ENCODE peak calls at places on chromosomes 1 and 21, in five cellular contexts. R is heart right ventricle; W is CD4-positive, alpha-beta T cell; O is stomach; J is fibroblast of lung. D is an unnamed sample.

GRCh38 chr1:65812065-65812464 is 19.4 kb downstream of the PDE4B start:
- DNase-seq in J (peak; percentile 97), O (no peak), W (no peak), R (no peak), D (peak; percentile 38)

GRCh38 chr1:35533596-35533995 is 23.6 kb downstream of the KIAA0319L start:
- DNase-seq in W (no peak), J (no peak), R (no peak), O (no peak), D (no peak)

GRCh38 chr21:31351438-31351837 is 7.4 kb upstream of the TIAM1 start:
- DNase-seq in R (no peak), J (peak; percentile 35), W (no peak), O (no peak), D (peak; percentile 87)

GRCh38 chr1:115284209-115284608 is 53.8 kb downstream of the NGF start:
- DNase-seq in W (no peak), J (peak; percentile 37), O (no peak), R (no peak), D (no peak)

GRCh38 chr21:42799948-42800347 is 79.4 kb downstream of the WDR4 start:
- DNase-seq in W (no peak), R (no peak), O (no peak), J (no peak), D (no peak)

GRCh38 chr1:47725732-47726495 is 271.3 kb downstream of the TRABD2B start:
- DNase-seq in J (peak; percentile 74), W (peak; percentile 37), R (peak; percentile 74), O (peak; percentile 80), D (peak; percentile 80)

GRCh38 chr1:41362357-41362721 is 1.1 kb downstream of the FOXO6 start:
- DNase-seq in R (no peak), O (no peak), J (no peak), W (no peak), D (no peak)

GRCh38 chr21:42652527-42653491 is 612 bp upstream of the PDE9A start:
- DNase-seq in J (peak; percentile 39), W (no peak), O (peak; percentile 75), R (peak; percentile 65), D (no peak)

GRCh38 chr1:30487042-30487441 is 236.3 kb downstream of the MATN1 start:
- DNase-seq in O (no peak), W (no peak), J (no peak), R (no peak), D (no peak)

GRCh38 chr1:197224160-197224559 is 43.9 kb upstream of the CRB1 start:
- DNase-seq in J (peak; percentile 32), W (no peak), R (no peak), O (no peak), D (no peak)
- TF ChIP-seq CTCF in J (peak; percentile 17), W (no peak), R (peak; percentile 38), O (no peak), D (no peak)

GRCh38 chr1:244674446-244674845 is 21.5 kb downstream of the DESI2 start:
- DNase-seq in J (peak; percentile 17), R (no peak), O (no peak), W (no peak), D (no peak)
- H3K27ac ChIP-seq in J (no peak overlapping the region), R (peak overlapping the region; percentile 61), O (peak overlapping the region; percentile 1), W (no peak overlapping the region), D (no peak overlapping the region)

GRCh38 chr1:171477804-171478203 is 7.5 kb upstream of the PRRC2C start:
- DNase-seq in W (no peak), R (no peak), O (no peak), J (no peak), D (no peak)

GRCh38 chr1:171480035-171480434 is 5.3 kb upstream of the PRRC2C start:
- DNase-seq in R (no peak), O (no peak), W (no peak), J (no peak), D (no peak)

GRCh38 chr1:171472183-171472647 is 13.1 kb upstream of the PRRC2C start:
- DNase-seq in O (no peak), J (no peak), W (no peak), R (no peak), D (no peak)

GRCh38 chr1:171476829-171477228 is 8.5 kb upstream of the PRRC2C start:
- DNase-seq in W (no peak), J (no peak), R (no peak), O (no peak), D (no peak)
- TF ChIP-seq CTCF in W (no peak), J (no peak), R (no peak), O (no peak), D (no peak)

DNA sequence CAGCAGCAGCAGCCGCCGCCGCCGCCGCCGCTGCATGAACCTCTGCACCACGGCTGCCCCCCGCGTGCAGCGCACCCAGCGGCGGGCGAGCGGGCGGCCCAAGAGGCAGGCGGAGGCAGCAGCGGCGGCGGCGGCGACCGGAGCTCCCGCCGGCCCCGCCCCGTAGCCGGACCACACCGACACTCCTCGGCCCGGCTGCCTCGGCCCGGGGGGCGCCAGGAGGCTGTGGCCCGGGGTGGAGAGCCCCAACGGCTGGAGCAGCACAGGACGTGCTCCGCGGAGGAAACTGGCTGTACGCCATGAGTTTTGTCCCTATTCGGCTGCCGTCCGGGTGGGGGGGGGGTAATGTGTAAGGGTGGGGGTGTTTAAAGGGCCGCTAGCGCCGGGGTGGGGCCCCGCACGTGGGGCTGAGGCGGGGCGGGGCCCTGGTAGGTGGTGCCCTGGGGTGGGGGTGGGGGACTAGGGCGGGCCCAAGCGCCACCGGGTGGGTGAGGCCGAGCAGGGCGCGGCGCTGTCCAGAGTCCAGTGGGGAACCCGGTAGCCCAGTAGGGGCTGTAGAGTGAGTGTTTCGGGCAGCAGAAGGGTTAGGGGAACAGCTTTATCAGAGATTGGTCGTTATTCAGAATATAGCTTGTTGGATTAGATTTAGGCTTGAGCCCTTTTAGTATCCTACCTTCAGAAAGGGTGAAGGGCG is at the start of gene FAM78B:
- DNase-seq in J (peak; percentile 57), W (peak; percentile 28), R (peak; percentile 78), O (peak; percentile 80), D (peak; percentile 63)
- H3K27ac ChIP-seq in J (no peak within 1 kb of the TSS), W (no peak within 1 kb of the TSS), R (peak within 1 kb of the TSS; percentile 65), O (peak within 1 kb of the TSS; percentile 57), D (no peak within 1 kb of the TSS)

DNA sequence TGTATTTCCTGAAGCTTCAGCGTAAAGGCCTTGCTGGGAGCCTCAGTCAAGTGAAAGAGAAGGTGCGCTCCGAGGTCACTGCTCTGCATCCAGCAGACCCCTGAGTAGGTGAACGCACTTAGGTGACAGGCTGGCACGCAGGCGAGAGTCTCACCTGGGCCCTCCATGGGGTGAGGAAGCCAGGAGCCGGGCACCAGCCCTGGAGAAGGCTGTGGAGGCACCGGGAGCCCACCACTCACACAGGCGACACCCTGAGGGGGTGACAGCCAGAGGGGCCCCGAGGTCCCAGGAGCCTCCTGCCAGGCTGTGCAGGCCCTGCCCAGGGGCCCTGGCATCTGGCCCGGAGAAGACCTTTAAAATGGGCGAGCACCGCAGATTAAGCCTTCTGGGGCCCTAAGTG is 67.6 kb downstream of the ARHGEF16 start:
- DNase-seq in J (no peak), O (no peak), R (no peak), W (no peak), D (no peak)
- TF ChIP-seq CTCF in J (no peak), O (no peak), R (no peak), W (no peak), D (no peak)

DNA sequence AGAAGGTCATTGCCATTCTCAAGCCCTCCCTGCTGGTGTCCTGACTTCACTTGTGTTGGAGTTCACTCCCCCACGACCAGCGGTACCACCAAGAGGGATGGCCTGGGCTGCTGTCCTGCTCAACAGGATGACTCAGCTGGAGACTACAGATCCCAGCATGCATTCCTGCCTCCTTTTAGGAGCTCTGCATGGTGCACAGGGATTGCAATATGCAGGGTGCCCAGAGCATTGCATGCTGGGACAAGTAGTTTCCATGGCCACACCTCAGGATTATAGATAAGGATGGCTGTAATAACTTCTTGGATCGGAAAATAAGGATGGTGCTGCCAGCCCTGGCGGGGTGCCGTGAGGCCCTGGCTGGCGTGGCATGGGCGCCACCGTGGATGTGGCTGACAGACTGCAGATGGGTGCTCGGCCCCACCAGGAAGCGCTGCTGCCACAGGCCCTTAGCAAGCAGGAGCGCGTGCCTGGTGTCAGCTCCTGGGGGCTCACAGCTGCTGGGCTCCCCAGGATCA is 150.0 kb downstream of the CASZ1 start:
- DNase-seq in W (no peak), R (peak; percentile 69), O (peak; percentile 80), J (peak; percentile 56), D (peak; percentile 78)
- H3K27ac ChIP-seq in W (no peak overlapping the region), R (no peak overlapping the region), O (peak overlapping the region; percentile 18), J (no peak overlapping the region), D (peak overlapping the region; percentile 83)

GRCh38 chr1:209590405-209590804 is 6.9 kb downstream of the CAMK1G start:
- DNase-seq in W (no peak), J (peak; percentile 46), O (no peak), R (no peak), D (no peak)
- TF ChIP-seq CTCF in W (no peak), J (peak; percentile 69), O (no peak), R (peak; percentile 57), D (no peak)

DNA sequence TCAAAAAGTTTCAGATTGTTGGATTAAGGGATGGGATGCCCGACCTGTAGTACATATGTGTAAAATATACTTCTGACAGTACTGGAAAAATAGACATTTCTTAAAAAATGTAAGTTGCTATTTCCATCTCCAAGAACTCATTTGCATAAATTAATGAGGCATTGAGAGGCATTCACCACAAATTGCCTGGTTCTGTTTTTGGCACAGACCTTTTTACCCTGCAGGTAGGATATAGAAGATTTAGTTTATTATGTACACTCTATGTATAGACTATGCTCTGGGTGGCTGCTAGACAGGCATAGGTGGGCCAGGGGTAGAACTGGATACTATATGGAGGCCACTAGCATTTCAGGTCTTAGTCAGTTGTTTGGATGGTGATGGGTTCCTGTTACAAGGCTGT is 8.0 kb downstream of the CCDC17 start:
- DNase-seq in J (no peak), R (no peak), W (no peak), O (no peak), D (no peak)
- H3K27ac ChIP-seq in J (no peak overlapping the region), R (no peak overlapping the region), W (no peak overlapping the region), O (no peak overlapping the region), D (no peak overlapping the region)

GRCh38 chr1:109241344-109241743 is 8.0 kb upstream of the CELSR2 start:
- DNase-seq in R (no peak), O (no peak), J (peak; percentile 14), W (no peak), D (no peak)

GRCh38 chr1:109239580-109240068 is 9.7 kb upstream of the CELSR2 start:
- DNase-seq in R (no peak), J (peak; percentile 55), O (no peak), W (no peak), D (no peak)

GRCh38 chr1:109239047-109239579 is 10.2 kb upstream of the CELSR2 start:
- DNase-seq in W (no peak), J (no peak), O (no peak), R (no peak), D (no peak)

GRCh38 chr1:109241841-109242301 is 7.5 kb upstream of the CELSR2 start:
- DNase-seq in R (no peak), W (no peak), J (peak; percentile 12), O (peak; percentile 9), D (no peak)

GRCh38 chr1:109240158-109241152 is 8.9 kb upstream of the CELSR2 start:
- DNase-seq in J (peak; percentile 54), W (no peak), O (peak; percentile 54), R (peak; percentile 82), D (peak; percentile 95)
- TF ChIP-seq CTCF in J (no peak), W (no peak), O (no peak), R (no peak), D (no peak)

GRCh38 chr1:51520700-51521248 is 1.7 kb upstream of the EPS15 start:
- DNase-seq in R (no peak), W (no peak), O (no peak), J (no peak), D (no peak)
- H3K27ac ChIP-seq in R (no peak overlapping the region), W (peak overlapping the region; percentile 29), O (peak overlapping the region; percentile 36), J (no peak overlapping the region), D (no peak overlapping the region)